ENCODE peak calls at places on chromosomes 4 and X, in eight cellular contexts. M is esophagus muscularis mucosa, V is heart right ventricle, C is GM13977, G is DND-41, B is ovary, H is GM23338, P is astrocyte of the spinal cord. E is an unnamed sample.
A peak's percentile ranks its signal among the peaks of the same experiment; 100 is the strongest.

GRCh38 chrX:12967711-12968465 is 7.0 kb upstream of the TMSB4X start:
- DNase-seq in B (no peak), V (no peak), H (no peak), G (no peak), C (no peak), P (no peak), M (no peak), E (no peak)

GRCh38 chr4:108700358-108700757 is 50.0 kb downstream of the OSTC start:
- DNase-seq in M (no peak), P (peak; percentile 75), V (no peak), B (no peak), H (no peak), C (no peak), G (no peak), E (no peak)

GRCh38 chrX:121191779-121192178 is 144.4 kb downstream of the GLUD2 start:
- DNase-seq in H (no peak), G (no peak), C (no peak), V (no peak), M (no peak), P (no peak), B (no peak), E (no peak)

GRCh38 chrX:21374994-21375794 is 976 bp downstream of the CNKSR2 start:
- DNase-seq in C (no peak), G (peak; percentile 10), M (no peak), V (no peak), B (peak; percentile 12), P (no peak), H (peak; percentile 23), E (peak; percentile 9)

GRCh38 chr4:84565951-84566350 is 17.0 kb upstream of the CDS1 start:
- DNase-seq in H (peak; percentile 77), M (no peak), G (no peak), P (no peak), V (no peak), B (no peak), C (no peak), E (no peak)

GRCh38 chr4:82739292-82740190 is 59.1 kb downstream of the SCD5 start:
- DNase-seq in M (no peak), C (peak; percentile 79), P (peak; percentile 60), G (no peak), V (peak; percentile 54), H (peak; percentile 85), B (no peak), E (peak; percentile 67)

GRCh38 chr4:145609494-145610427 is 9.4 kb upstream of the MMAA start:
- DNase-seq in B (peak; percentile 49), P (peak; percentile 74), V (peak; percentile 47), C (peak; percentile 38), H (peak; percentile 78), M (no peak), G (peak; percentile 69), E (peak; percentile 49)

GRCh38 chrX:133493366-133493765 is 78.1 kb upstream of the GPC4 start:
- DNase-seq in C (no peak), G (no peak), M (no peak), B (no peak), P (no peak), H (no peak), V (no peak), E (no peak)

GRCh38 chrX:118360429-118361125 is 14.7 kb downstream of the WDR44 start:
- DNase-seq in G (no peak), P (peak; percentile 37), C (no peak), M (no peak), V (no peak), B (no peak), H (peak; percentile 31), E (no peak)

GRCh38 chr4:156824451-156825060 is 147.0 kb downstream of the PDGFC start:
- DNase-seq in G (no peak), C (no peak), V (no peak), H (no peak), P (no peak), B (no peak), M (no peak), E (no peak)

GRCh38 chrX:7132335-7133035 is 15.0 kb upstream of the STS start:
- DNase-seq in H (peak; percentile 71), M (no peak), C (no peak), V (peak; percentile 17), P (peak; percentile 79), B (no peak), G (peak; percentile 37), E (peak; percentile 16)

GRCh38 chr4:1243451-1244080 is 5.4 kb downstream of the CTBP1 start:
- DNase-seq in M (no peak), B (no peak), H (no peak), P (no peak), V (no peak), G (no peak), C (no peak), E (peak; percentile 58)
- TF ChIP-seq CTCF in M (no peak), B (no peak), H (peak; percentile 12), P (no peak), V (no peak), G (no peak), C (peak; percentile 32), E (peak; percentile 21)

DNA sequence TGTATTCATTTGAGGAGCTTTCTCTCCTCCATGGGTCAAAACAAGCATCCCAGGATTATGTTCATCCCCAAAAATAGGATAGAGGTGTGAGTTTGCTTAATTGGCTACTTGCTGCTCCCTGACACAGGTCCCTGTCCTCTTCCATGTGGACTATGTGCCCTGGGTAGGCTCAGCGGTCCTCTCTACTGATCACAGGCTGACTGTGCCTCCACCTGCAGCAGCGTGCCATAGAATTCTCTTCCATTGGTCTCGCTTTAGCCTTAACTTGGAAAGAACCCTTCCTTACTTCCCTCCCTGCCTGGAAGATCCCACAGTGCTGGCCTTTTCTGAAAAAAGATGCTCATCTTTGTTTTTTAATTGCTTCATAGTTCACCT is 103.7 kb upstream of the BMP2K start:
- DNase-seq in G (no peak), B (no peak), P (no peak), M (peak; percentile 82), C (no peak), H (no peak), V (no peak), E (no peak)
- TF ChIP-seq CTCF in G (no peak), B (no peak), P (no peak), M (no peak), C (no peak), H (no peak), V (no peak), E (no peak)

DNA sequence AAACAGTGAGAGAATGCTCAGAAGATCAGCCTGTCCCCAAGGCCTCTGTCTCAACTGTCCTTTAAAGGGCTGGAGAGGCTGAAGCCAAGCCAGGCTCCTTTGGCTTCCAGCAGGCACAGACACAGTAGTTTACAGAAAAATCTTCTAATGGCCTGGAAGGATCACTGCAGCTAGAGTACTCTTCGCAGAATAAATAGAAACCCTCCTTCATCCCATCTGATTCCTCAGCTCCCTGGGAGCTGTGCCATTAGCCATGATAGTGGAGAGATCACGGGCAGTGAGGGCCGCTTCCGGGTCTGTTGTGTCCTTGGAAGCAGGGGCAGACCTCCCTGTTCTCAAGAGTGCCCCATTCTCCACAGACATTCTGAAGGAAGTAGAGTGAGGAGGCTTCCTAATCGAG is 63.1 kb downstream of the CCNI start:
- DNase-seq in H (no peak), M (no peak), P (no peak), G (no peak), C (no peak), B (peak; percentile 66), V (peak; percentile 29), E (no peak)
- TF ChIP-seq CTCF in H (no peak), M (no peak), P (no peak), G (no peak), C (no peak), B (no peak), V (no peak), E (no peak)

GRCh38 chr4:176794151-176794550 is 1.4 kb upstream of the VEGFC start:
- DNase-seq in M (no peak), G (no peak), C (no peak), H (no peak), B (no peak), V (no peak), P (peak; percentile 90), E (no peak)

GRCh38 chr4:176795441-176795840 is 2.7 kb upstream of the VEGFC start:
- DNase-seq in H (no peak), P (no peak), B (no peak), V (no peak), G (no peak), C (no peak), M (no peak), E (no peak)

GRCh38 chr4:176793060-176793605 is 411 bp upstream of the VEGFC start:
- DNase-seq in H (peak; percentile 30), C (no peak), B (no peak), V (no peak), G (no peak), P (no peak), M (peak; percentile 79), E (no peak)

GRCh38 chr4:176792348-176793059 is at the start of gene VEGFC:
- DNase-seq in P (peak; percentile 79), B (peak; percentile 61), C (peak; percentile 69), V (peak; percentile 63), M (no peak), H (peak; percentile 85), G (no peak), E (peak; percentile 62)

GRCh38 chr4:176794651-176795050 is 1.9 kb upstream of the VEGFC start:
- DNase-seq in P (no peak), M (no peak), B (no peak), H (no peak), C (no peak), V (no peak), G (no peak), E (no peak)
- TF ChIP-seq CTCF in P (no peak), M (no peak), B (no peak), H (no peak), C (no peak), V (no peak), G (no peak), E (no peak)

GRCh38 chrX:138775501-138775900 is 64.0 kb upstream of the FGF13 start:
- DNase-seq in B (no peak), P (peak; percentile 30), C (peak; percentile 31), M (no peak), H (peak; percentile 37), V (no peak), G (no peak), E (peak; percentile 2)

GRCh38 chrX:138777230-138777629 is 65.7 kb upstream of the FGF13 start:
- DNase-seq in P (no peak), C (no peak), V (no peak), G (no peak), M (no peak), H (peak; percentile 36), B (no peak), E (no peak)
- TF ChIP-seq CTCF in P (peak; percentile 19), C (no peak), V (no peak), G (no peak), M (no peak), H (peak; percentile 55), B (no peak), E (no peak)

GRCh38 chr4:102497986-102498385 is 3.2 kb upstream of the NFKB1 start:
- DNase-seq in C (no peak), V (no peak), M (no peak), B (no peak), P (no peak), G (no peak), H (no peak), E (no peak)
- TF ChIP-seq CTCF in C (no peak), V (no peak), M (no peak), B (no peak), P (no peak), G (no peak), H (no peak), E (no peak)

DNA sequence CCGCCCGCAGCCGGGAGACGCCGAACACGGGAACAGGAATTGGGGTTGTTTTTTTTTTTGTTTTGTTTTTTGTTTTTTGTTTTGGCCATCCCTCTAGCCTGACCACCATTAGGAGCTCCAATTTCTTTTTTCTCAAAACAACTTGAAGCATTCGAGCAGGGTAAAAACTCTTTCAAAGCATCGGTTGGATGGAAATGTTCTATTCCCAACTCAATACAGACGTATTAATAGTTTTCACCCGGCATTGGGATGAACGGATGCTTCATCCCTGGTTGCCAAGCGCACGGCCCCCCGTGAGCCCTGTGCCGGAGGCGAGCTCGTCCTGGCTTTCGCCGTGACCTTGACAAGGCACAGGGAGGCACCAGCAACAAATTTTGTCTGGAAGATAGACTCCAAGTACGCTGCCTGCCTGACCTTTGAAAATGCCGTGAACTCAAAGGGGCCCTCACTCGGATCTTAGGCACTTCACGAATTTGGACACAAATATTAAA is 352 bp upstream of the MAP3K15 start:
- DNase-seq in B (no peak), V (no peak), H (peak; percentile 25), C (no peak), G (no peak), M (no peak), P (no peak), E (peak; percentile 5)
- TF ChIP-seq CTCF in B (no peak), V (peak; percentile 31), H (peak; percentile 33), C (peak; percentile 34), G (no peak), M (no peak), P (peak; percentile 4), E (peak; percentile 12)